ENCODE peak calls at places on chromosomes 6 and 20, in seven cellular contexts. One of them, this sample, is unnamed.
A peak's percentile ranks its signal among the peaks of the same experiment; 100 is the strongest.

GRCh38 chr20:23147964-23148720 is 62.0 kb upstream of the CD93 start:
- DNase-seq in mesendoderm: no peak
- DNase-seq in fibroblast of lung: peak; percentile 81
- DNase-seq in GM23248: peak; percentile 93
- DNase-seq in IMR-90: peak; percentile 90
- DNase-seq in astrocyte: peak; percentile 77
- DNase-seq in HepG2: peak; percentile 90
- DNase-seq in this sample: no peak

GRCh38 chr6:24009319-24009718 is 116.7 kb upstream of the NRSN1 start:
- DNase-seq in mesendoderm: peak; percentile 28
- DNase-seq in fibroblast of lung: peak; percentile 3
- DNase-seq in GM23248: no peak
- DNase-seq in IMR-90: no peak
- DNase-seq in astrocyte: no peak
- DNase-seq in HepG2: no peak
- DNase-seq in this sample: no peak

GRCh38 chr6:90284236-90284744 is 12.4 kb downstream of the BACH2 start:
- DNase-seq in mesendoderm: peak; percentile 96
- DNase-seq in fibroblast of lung: peak; percentile 98
- DNase-seq in GM23248: peak; percentile 95
- DNase-seq in IMR-90: peak; percentile 95
- DNase-seq in astrocyte: peak; percentile 96
- DNase-seq in HepG2: no peak
- DNase-seq in this sample: peak; percentile 57

GRCh38 chr6:106098383-106099234 is 12.5 kb downstream of the PRDM1 start:
- DNase-seq in mesendoderm: peak; percentile 46
- DNase-seq in fibroblast of lung: peak; percentile 80
- DNase-seq in GM23248: peak; percentile 50
- DNase-seq in IMR-90: peak; percentile 89
- DNase-seq in astrocyte: peak; percentile 72
- DNase-seq in HepG2: no peak
- DNase-seq in this sample: peak; percentile 71

GRCh38 chr20:52056203-52057062 is 135.1 kb downstream of the ZFP64 start:
- DNase-seq in mesendoderm: no peak
- DNase-seq in fibroblast of lung: peak; percentile 95
- DNase-seq in GM23248: peak; percentile 90
- DNase-seq in IMR-90: peak; percentile 95
- DNase-seq in astrocyte: peak; percentile 94
- DNase-seq in HepG2: no peak
- DNase-seq in this sample: no peak

GRCh38 chr20:2798095-2798805 is 2.2 kb downstream of the CPXM1 start:
- DNase-seq in mesendoderm: no peak
- DNase-seq in fibroblast of lung: no peak
- DNase-seq in GM23248: no peak
- DNase-seq in IMR-90: no peak
- DNase-seq in astrocyte: no peak
- DNase-seq in HepG2: no peak
- DNase-seq in this sample: no peak

GRCh38 chr6:159884720-159885119 is 6.1 kb upstream of the MAS1 start:
- DNase-seq in mesendoderm: no peak
- DNase-seq in fibroblast of lung: no peak
- DNase-seq in GM23248: no peak
- DNase-seq in IMR-90: no peak
- DNase-seq in astrocyte: no peak
- DNase-seq in HepG2: no peak
- DNase-seq in this sample: no peak

GRCh38 chr6:84709121-84709520 is 55.3 kb downstream of the TBX18 start:
- DNase-seq in mesendoderm: no peak
- DNase-seq in fibroblast of lung: no peak
- DNase-seq in GM23248: no peak
- DNase-seq in IMR-90: no peak
- DNase-seq in astrocyte: no peak
- DNase-seq in HepG2: no peak
- DNase-seq in this sample: no peak

GRCh38 chr6:26224940-26225847 is 138.0 kb downstream of the HFE start:
- DNase-seq in mesendoderm: peak; percentile 99
- DNase-seq in fibroblast of lung: peak; percentile 96
- DNase-seq in GM23248: peak; percentile 49
- DNase-seq in IMR-90: peak; percentile 97
- DNase-seq in astrocyte: peak; percentile 95
- DNase-seq in HepG2: no peak
- DNase-seq in this sample: no peak

GRCh38 chr6:160138839-160139419 is 17.3 kb downstream of the SLC22A1 start:
- DNase-seq in mesendoderm: no peak
- DNase-seq in fibroblast of lung: no peak
- DNase-seq in GM23248: no peak
- DNase-seq in IMR-90: no peak
- DNase-seq in astrocyte: no peak
- DNase-seq in HepG2: no peak
- DNase-seq in this sample: no peak

GRCh38 chr6:118042855-118043254 is 135.8 kb downstream of the SLC35F1 start:
- DNase-seq in mesendoderm: no peak
- DNase-seq in fibroblast of lung: no peak
- DNase-seq in GM23248: no peak
- DNase-seq in IMR-90: no peak
- DNase-seq in astrocyte: no peak
- DNase-seq in HepG2: no peak
- DNase-seq in this sample: peak; percentile 42

GRCh38 chr6:2818593-2818992 is 23.1 kb downstream of the SERPINB1 start:
- DNase-seq in mesendoderm: no peak
- DNase-seq in fibroblast of lung: peak; percentile 74
- DNase-seq in GM23248: peak; percentile 69
- DNase-seq in IMR-90: peak; percentile 66
- DNase-seq in astrocyte: peak; percentile 68
- DNase-seq in HepG2: no peak
- DNase-seq in this sample: no peak

GRCh38 chr6:135159531-135159930 is 21.6 kb upstream of the MYB start:
- DNase-seq in mesendoderm: peak; percentile 51
- DNase-seq in fibroblast of lung: no peak
- DNase-seq in GM23248: peak; percentile 23
- DNase-seq in IMR-90: no peak
- DNase-seq in astrocyte: no peak
- DNase-seq in HepG2: no peak
- DNase-seq in this sample: no peak

GRCh38 chr20:5267092-5267491 is 49.7 kb downstream of the PROKR2 start:
- DNase-seq in mesendoderm: no peak
- DNase-seq in fibroblast of lung: no peak
- DNase-seq in GM23248: no peak
- DNase-seq in IMR-90: no peak
- DNase-seq in astrocyte: no peak
- DNase-seq in HepG2: no peak
- DNase-seq in this sample: no peak

GRCh38 chr6:158977373-158977772 is 22.6 kb downstream of the RSPH3 start:
- DNase-seq in mesendoderm: no peak
- DNase-seq in fibroblast of lung: no peak
- DNase-seq in GM23248: no peak
- DNase-seq in IMR-90: no peak
- DNase-seq in astrocyte: no peak
- DNase-seq in HepG2: no peak
- DNase-seq in this sample: no peak

GRCh38 chr6:62775427-62776022 is 435.7 kb upstream of the FKBP1C start:
- DNase-seq in mesendoderm: peak; percentile 47
- DNase-seq in fibroblast of lung: no peak
- DNase-seq in GM23248: peak; percentile 39
- DNase-seq in IMR-90: no peak
- DNase-seq in astrocyte: no peak
- DNase-seq in HepG2: peak; percentile 36
- DNase-seq in this sample: peak; percentile 18

GRCh38 chr20:23744726-23745646 is 5.7 kb downstream of the CST1 start:
- DNase-seq in mesendoderm: no peak
- DNase-seq in fibroblast of lung: no peak
- DNase-seq in GM23248: peak; percentile 11
- DNase-seq in IMR-90: peak; percentile 10
- DNase-seq in astrocyte: no peak
- DNase-seq in HepG2: no peak
- DNase-seq in this sample: no peak

GRCh38 chr20:25073544-25073943 is 8.4 kb downstream of the VSX1 start:
- DNase-seq in mesendoderm: no peak
- DNase-seq in fibroblast of lung: no peak
- DNase-seq in GM23248: no peak
- DNase-seq in IMR-90: no peak
- DNase-seq in astrocyte: no peak
- DNase-seq in HepG2: no peak
- DNase-seq in this sample: no peak

GRCh38 chr20:25076201-25076600 is 5.7 kb downstream of the VSX1 start:
- DNase-seq in mesendoderm: no peak
- DNase-seq in fibroblast of lung: peak; percentile 27
- DNase-seq in GM23248: no peak
- DNase-seq in IMR-90: no peak
- DNase-seq in astrocyte: no peak
- DNase-seq in HepG2: no peak
- DNase-seq in this sample: no peak

GRCh38 chr20:25070821-25071473 is 11.0 kb downstream of the VSX1 start:
- DNase-seq in mesendoderm: no peak
- DNase-seq in fibroblast of lung: no peak
- DNase-seq in GM23248: no peak
- DNase-seq in IMR-90: no peak
- DNase-seq in astrocyte: no peak
- DNase-seq in HepG2: no peak
- DNase-seq in this sample: no peak

GRCh38 chr20:25071722-25072121 is 10.2 kb downstream of the VSX1 start:
- DNase-seq in mesendoderm: peak; percentile 78
- DNase-seq in fibroblast of lung: no peak
- DNase-seq in GM23248: no peak
- DNase-seq in IMR-90: no peak
- DNase-seq in astrocyte: no peak
- DNase-seq in HepG2: peak; percentile 30
- DNase-seq in this sample: no peak

GRCh38 chr20:25072226-25072811 is 9.6 kb downstream of the VSX1 start:
- DNase-seq in mesendoderm: no peak
- DNase-seq in fibroblast of lung: peak; percentile 9
- DNase-seq in GM23248: peak; percentile 32
- DNase-seq in IMR-90: no peak
- DNase-seq in astrocyte: no peak
- DNase-seq in HepG2: no peak
- DNase-seq in this sample: no peak
- H3K4me2 ChIP-seq in mesendoderm: no peak overlapping the region
- H3K4me2 ChIP-seq in fibroblast of lung: no peak overlapping the region
- H3K4me2 ChIP-seq in GM23248: no peak overlapping the region
- H3K4me2 ChIP-seq in IMR-90: no peak overlapping the region
- H3K4me2 ChIP-seq in astrocyte: no peak overlapping the region
- H3K4me2 ChIP-seq in HepG2: no peak overlapping the region
- H3K4me2 ChIP-seq in this sample: no peak overlapping the region

GRCh38 chr20:47314647-47315338 is 41.7 kb downstream of the ZMYND8 start:
- DNase-seq in mesendoderm: no peak
- DNase-seq in fibroblast of lung: no peak
- DNase-seq in GM23248: no peak
- DNase-seq in IMR-90: no peak
- DNase-seq in astrocyte: no peak
- DNase-seq in HepG2: no peak
- DNase-seq in this sample: no peak

GRCh38 chr20:47316776-47317126 is 39.7 kb downstream of the ZMYND8 start:
- DNase-seq in mesendoderm: no peak
- DNase-seq in fibroblast of lung: no peak
- DNase-seq in GM23248: no peak
- DNase-seq in IMR-90: no peak
- DNase-seq in astrocyte: no peak
- DNase-seq in HepG2: no peak
- DNase-seq in this sample: no peak

GRCh38 chr20:47318027-47318595 is 38.4 kb downstream of the ZMYND8 start:
- DNase-seq in mesendoderm: peak; percentile 76
- DNase-seq in fibroblast of lung: peak; percentile 80
- DNase-seq in GM23248: peak; percentile 74
- DNase-seq in IMR-90: peak; percentile 65
- DNase-seq in astrocyte: peak; percentile 75
- DNase-seq in HepG2: peak; percentile 94
- DNase-seq in this sample: no peak

GRCh38 chr20:47317127-47317895 is 39.2 kb downstream of the ZMYND8 start:
- DNase-seq in mesendoderm: peak; percentile 97
- DNase-seq in fibroblast of lung: peak; percentile 99
- DNase-seq in GM23248: peak; percentile 98
- DNase-seq in IMR-90: peak; percentile 98
- DNase-seq in astrocyte: peak; percentile 99
- DNase-seq in HepG2: peak; percentile 56
- DNase-seq in this sample: no peak

DNA sequence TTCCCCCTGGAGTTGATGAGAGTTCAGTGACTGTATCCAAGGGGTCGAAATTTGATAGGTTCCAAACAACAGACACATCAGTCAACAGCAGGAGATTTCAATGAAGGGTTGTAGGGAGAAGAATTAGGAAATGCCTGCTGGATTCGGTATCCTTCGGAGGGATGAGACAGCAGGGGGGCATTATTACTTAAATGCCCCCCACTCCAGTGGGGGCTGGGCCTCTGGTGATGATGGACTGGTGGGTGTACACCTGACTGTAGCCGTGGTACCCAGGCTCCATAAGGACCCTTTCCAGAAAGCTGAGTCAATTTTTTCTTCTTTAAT is 41.2 kb downstream of the ZMYND8 start:
- DNase-seq in mesendoderm: peak; percentile 63
- DNase-seq in fibroblast of lung: no peak
- DNase-seq in GM23248: peak; percentile 72
- DNase-seq in IMR-90: peak; percentile 38
- DNase-seq in astrocyte: no peak
- DNase-seq in HepG2: no peak
- DNase-seq in this sample: no peak
- H3K4me1 ChIP-seq in mesendoderm: peaks cover 37% of the 10 kb centered on the region
- H3K4me1 ChIP-seq in fibroblast of lung: peaks cover 46% of the 10 kb centered on the region
- H3K4me1 ChIP-seq in GM23248: peaks cover 56% of the 10 kb centered on the region
- H3K4me1 ChIP-seq in IMR-90: peaks cover 43% of the 10 kb centered on the region
- H3K4me1 ChIP-seq in astrocyte: peaks cover 56% of the 10 kb centered on the region
- H3K4me1 ChIP-seq in HepG2: peaks cover 100% of the 10 kb centered on the region
- H3K4me1 ChIP-seq in this sample: no peaks in the 10 kb centered on the region

DNA sequence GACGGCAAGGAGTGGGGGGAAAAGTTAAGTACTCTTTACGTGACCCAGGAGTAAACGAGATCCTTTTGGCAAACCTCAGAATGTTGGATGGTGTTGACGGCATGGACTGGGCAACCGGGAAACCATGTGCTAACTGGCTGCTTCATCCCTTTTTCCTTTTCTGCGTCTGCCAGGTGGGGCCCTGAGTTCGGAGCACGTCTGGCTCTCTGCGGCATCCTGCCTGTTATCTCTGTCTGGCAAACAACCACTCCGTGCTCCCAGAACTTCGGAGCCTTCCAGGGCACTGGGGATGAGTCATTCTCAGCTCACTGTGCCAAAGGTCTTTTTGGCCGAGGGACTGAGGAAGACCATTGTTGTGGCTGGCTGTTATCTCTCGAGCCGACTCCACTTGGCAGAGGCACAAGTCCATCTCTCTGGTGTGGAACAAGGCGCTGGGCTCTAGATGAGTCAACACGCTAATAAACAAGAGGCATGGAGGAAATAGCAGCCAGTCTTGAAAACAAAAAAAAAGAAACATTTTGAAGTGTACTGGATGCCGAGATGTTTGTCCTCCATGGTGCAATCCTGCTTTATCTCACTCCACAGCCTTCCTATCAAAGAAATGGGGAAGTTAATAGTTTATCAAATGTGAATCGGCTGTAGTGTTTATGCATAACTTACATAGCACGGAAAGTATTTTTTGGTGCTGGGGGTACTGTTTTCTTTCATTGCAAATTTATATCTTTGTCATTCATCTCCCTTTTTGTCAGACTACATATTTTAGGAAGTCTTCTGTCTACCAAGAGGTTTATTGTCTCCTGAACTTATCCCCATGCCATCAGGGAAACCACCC is 64.6 kb upstream of the TXNDC5 start:
- DNase-seq in mesendoderm: peak; percentile 64
- DNase-seq in fibroblast of lung: peak; percentile 99
- DNase-seq in GM23248: peak; percentile 94
- DNase-seq in IMR-90: peak; percentile 92
- DNase-seq in astrocyte: peak; percentile 98
- DNase-seq in HepG2: peak; percentile 100
- DNase-seq in this sample: no peak
- H3K4me2 ChIP-seq in mesendoderm: no peak overlapping the region
- H3K4me2 ChIP-seq in fibroblast of lung: peak overlapping the region; percentile 82
- H3K4me2 ChIP-seq in GM23248: peak overlapping the region; percentile 84
- H3K4me2 ChIP-seq in IMR-90: peak overlapping the region; percentile 65
- H3K4me2 ChIP-seq in astrocyte: peak overlapping the region; percentile 75
- H3K4me2 ChIP-seq in HepG2: peak overlapping the region; percentile 77
- H3K4me2 ChIP-seq in this sample: no peak overlapping the region

GRCh38 chr6:13406781-13407180 is 78.4 kb upstream of the TBC1D7 start:
- DNase-seq in mesendoderm: peak; percentile 36
- DNase-seq in fibroblast of lung: no peak
- DNase-seq in GM23248: no peak
- DNase-seq in IMR-90: no peak
- DNase-seq in astrocyte: no peak
- DNase-seq in HepG2: peak; percentile 78
- DNase-seq in this sample: no peak
- H3K4me1 ChIP-seq in mesendoderm: no peaks in the 10 kb centered on the region
- H3K4me1 ChIP-seq in fibroblast of lung: peaks cover 18% of the 10 kb centered on the region
- H3K4me1 ChIP-seq in GM23248: peaks cover 23% of the 10 kb centered on the region
- H3K4me1 ChIP-seq in IMR-90: peaks cover 12% of the 10 kb centered on the region
- H3K4me1 ChIP-seq in astrocyte: peaks cover 16% of the 10 kb centered on the region
- H3K4me1 ChIP-seq in HepG2: peaks cover 62% of the 10 kb centered on the region
- H3K4me1 ChIP-seq in this sample: no peaks in the 10 kb centered on the region

This sample was measured in MM.1S.